ENCODE peak calls at places on chromosomes 16 and 17, in five cellular contexts. M is AG04449, B is type B pancreatic cell, E is bronchial epithelial cell, G is AG09319. F is an unnamed sample.

GRCh38 chr17:73151888-73152633 is 12.7 kb upstream of the SSTR2 start:
- DNase-seq in M (no peak), B (no peak), G (no peak), E (no peak), F (no peak)

GRCh38 chr17:66292351-66292750 is 10.1 kb upstream of the PRKCA start:
- DNase-seq in B (no peak), M (no peak), G (no peak), E (no peak), F (no peak)

GRCh38 chr16:21656795-21657768 is 4.7 kb upstream of the IGSF6 start:
- DNase-seq in B (no peak), M (no peak), G (peak), E (peak), F (peak)

GRCh38 chr17:80858301-80859003 is 133.2 kb upstream of the CHMP6 start:
- DNase-seq in G (no peak), M (no peak), E (no peak), B (no peak), F (no peak)

GRCh38 chr17:54982399-54982798 is 13.8 kb downstream of the STXBP4 start:
- DNase-seq in M (peak), B (no peak), G (no peak), E (no peak), F (no peak)

GRCh38 chr17:49603238-49603637 is 27.6 kb downstream of the NXPH3 start:
- DNase-seq in M (no peak), B (no peak), G (no peak), E (no peak), F (no peak)

GRCh38 chr16:87054154-87054553 is 263.0 kb downstream of the C16orf95 start:
- DNase-seq in B (no peak), M (no peak), G (no peak), E (no peak), F (no peak)

GRCh38 chr17:17416400-17417360 is 60.1 kb upstream of the MED9 start:
- DNase-seq in M (no peak), G (peak), B (no peak), E (peak), F (peak)

GRCh38 chr17:1211287-1211686 is 31.5 kb upstream of the ABR start:
- DNase-seq in M (no peak), B (no peak), G (no peak), E (no peak), F (no peak)

GRCh38 chr17:57747221-57748017 is 2.3 kb upstream of the CCDC182 start:
- DNase-seq in B (no peak), G (peak), M (peak), E (peak), F (peak)

GRCh38 chr16:58492735-58493134 is 7.2 kb upstream of the NDRG4 start:
- DNase-seq in M (no peak), G (no peak), B (no peak), E (no peak), F (no peak)

GRCh38 chr17:2171725-2172446 is 117.0 kb downstream of the HIC1 start:
- DNase-seq in M (peak), G (peak), E (peak), B (no peak), F (peak)

GRCh38 chr17:7034955-7035590 is 742 bp upstream of the SLC16A13 start:
- DNase-seq in G (no peak), E (no peak), B (no peak), M (no peak), F (no peak)

GRCh38 chr16:80792031-80792430 is 12.4 kb downstream of the CDYL2 start:
- DNase-seq in G (no peak), M (no peak), B (no peak), E (no peak), F (no peak)

GRCh38 chr17:2593846-2594656 is 597 bp downstream of the PAFAH1B1 start:
- DNase-seq in E (peak), G (peak), M (no peak), B (peak), F (peak)

GRCh38 chr17:43033947-43034622 is 9.1 kb downstream of the RND2 start:
- DNase-seq in G (no peak), E (no peak), B (no peak), M (no peak), F (peak)

GRCh38 chr16:78324649-78325274 is 225.3 kb downstream of the WWOX start:
- DNase-seq in B (no peak), G (no peak), M (no peak), E (no peak), F (no peak)

F was measured in NCI-H774.